ENCODE peak calls at places on chromosomes 13 and 19, in eight cellular contexts. I is CD4-positive, alpha-beta memory T cell; T is breast epithelium; S is heart right ventricle; U is transverse colon; P is right atrium auricular region; Z is H9; M is lung. X is an unnamed sample.
A peak's percentile ranks its signal among the peaks of the same experiment; 100 is the strongest.

GRCh38 chr19:6828306-6828697 is 55.8 kb downstream of the VAV1 start:
- DNase-seq in I (no peak), T (no peak), S (no peak), U (no peak), P (no peak), Z (peak; percentile 86), M (no peak), X (no peak)

GRCh38 chr13:84645196-84646071 is 763.2 kb upstream of the SLITRK1 start:
- DNase-seq in I (no peak), T (no peak), S (no peak), U (no peak), P (no peak), Z (no peak), M (no peak), X (no peak)

GRCh38 chr13:113224486-113224885 is 15.1 kb downstream of the CUL4A start:
- DNase-seq in I (no peak), T (no peak), S (peak; percentile 37), U (no peak), P (no peak), Z (no peak), M (no peak), X (peak; percentile 41)

GRCh38 chr13:30567072-30567471 is 50.6 kb upstream of the USPL1 start:
- DNase-seq in I (no peak), T (no peak), S (no peak), U (no peak), P (no peak), Z (no peak), M (no peak), X (no peak)

GRCh38 chr19:35856546-35857149 is at the start of gene KIRREL2:
- DNase-seq in I (no peak), T (no peak), S (no peak), U (no peak), P (no peak), Z (peak; percentile 69), M (no peak), X (peak; percentile 56)

GRCh38 chr19:4059931-4060620 is 6.6 kb downstream of the ZBTB7A start:
- DNase-seq in I (peak; percentile 46), T (no peak), S (peak; percentile 74), U (peak; percentile 90), P (no peak), Z (peak; percentile 32), M (no peak), X (peak; percentile 53)

GRCh38 chr19:10683582-10683981 is 17.7 kb upstream of the QTRT1 start:
- DNase-seq in I (no peak), T (no peak), S (no peak), U (no peak), P (no peak), Z (no peak), M (no peak), X (no peak)

GRCh38 chr19:54415901-54416621 is 797 bp downstream of the TTYH1 start:
- DNase-seq in I (no peak), T (no peak), S (no peak), U (no peak), P (no peak), Z (no peak), M (no peak), X (no peak)

GRCh38 chr19:53905787-53906186 is 3.3 kb upstream of the CACNG7 start:
- DNase-seq in I (no peak), T (no peak), S (no peak), U (no peak), P (no peak), Z (no peak), M (no peak), X (no peak)

GRCh38 chr13:109196896-109197295 is 567.5 kb downstream of the MYO16 start:
- DNase-seq in I (no peak), T (no peak), S (no peak), U (no peak), P (no peak), Z (peak; percentile 67), M (no peak), X (no peak)

GRCh38 chr19:40247735-40248262 is 21.3 kb upstream of the CCNP start:
- DNase-seq in I (no peak), T (no peak), S (no peak), U (no peak), P (no peak), Z (no peak), M (no peak), X (no peak)

GRCh38 chr13:21894703-21895699 is 224.1 kb downstream of the FGF9 start:
- DNase-seq in I (no peak), T (no peak), S (no peak), U (no peak), P (no peak), Z (peak; percentile 14), M (no peak), X (no peak)

GRCh38 chr13:31092631-31093030 is 69.1 kb downstream of the HSPH1 start:
- DNase-seq in I (no peak), T (no peak), S (no peak), U (no peak), P (no peak), Z (no peak), M (no peak), X (no peak)

GRCh38 chr19:47377801-47378200 is 28.7 kb downstream of the DHX34 start:
- DNase-seq in I (no peak), T (no peak), S (no peak), U (no peak), P (no peak), Z (no peak), M (no peak), X (peak; percentile 27)

GRCh38 chr19:46753420-46754155 is 7.3 kb upstream of the STRN4 start:
- DNase-seq in I (peak; percentile 62), T (no peak), S (no peak), U (peak; percentile 78), P (no peak), Z (peak; percentile 77), M (peak; percentile 62), X (peak; percentile 71)

GRCh38 chr13:106796280-106797047 is 228.5 kb upstream of the ARGLU1 start:
- DNase-seq in I (no peak), T (no peak), S (no peak), U (no peak), P (no peak), Z (peak; percentile 90), M (no peak), X (no peak)

GRCh38 chr13:30224732-30225131 is 82.6 kb downstream of the KATNAL1 start:
- DNase-seq in I (no peak), T (no peak), S (no peak), U (no peak), P (no peak), Z (no peak), M (no peak), X (no peak)

GRCh38 chr13:57632276-57633140 is 964 bp downstream of the PCDH17 start:
- DNase-seq in I (no peak), T (no peak), S (peak; percentile 7), U (no peak), P (no peak), Z (peak; percentile 64), M (no peak), X (peak; percentile 21)
- H3K4me1 ChIP-seq in I (peaks cover 27% of the 10 kb centered on the region), T (no peaks in the 10 kb centered on the region), S (peaks cover 17% of the 10 kb centered on the region), U (peaks cover 11% of the 10 kb centered on the region), P (no peaks in the 10 kb centered on the region), Z (no peaks in the 10 kb centered on the region), M (peaks cover 16% of the 10 kb centered on the region), X (peaks cover 44% of the 10 kb centered on the region)

GRCh38 chr13:77377016-77377415 is 50.1 kb upstream of the MYCBP2 start:
- DNase-seq in I (no peak), T (no peak), S (no peak), U (no peak), P (no peak), Z (no peak), M (no peak), X (no peak)
- H3K27ac ChIP-seq in I (no peak overlapping the region), T (no peak overlapping the region), S (no peak overlapping the region), U (no peak overlapping the region), P (no peak overlapping the region), Z (no peak overlapping the region), M (no peak overlapping the region), X (no peak overlapping the region)

DNA sequence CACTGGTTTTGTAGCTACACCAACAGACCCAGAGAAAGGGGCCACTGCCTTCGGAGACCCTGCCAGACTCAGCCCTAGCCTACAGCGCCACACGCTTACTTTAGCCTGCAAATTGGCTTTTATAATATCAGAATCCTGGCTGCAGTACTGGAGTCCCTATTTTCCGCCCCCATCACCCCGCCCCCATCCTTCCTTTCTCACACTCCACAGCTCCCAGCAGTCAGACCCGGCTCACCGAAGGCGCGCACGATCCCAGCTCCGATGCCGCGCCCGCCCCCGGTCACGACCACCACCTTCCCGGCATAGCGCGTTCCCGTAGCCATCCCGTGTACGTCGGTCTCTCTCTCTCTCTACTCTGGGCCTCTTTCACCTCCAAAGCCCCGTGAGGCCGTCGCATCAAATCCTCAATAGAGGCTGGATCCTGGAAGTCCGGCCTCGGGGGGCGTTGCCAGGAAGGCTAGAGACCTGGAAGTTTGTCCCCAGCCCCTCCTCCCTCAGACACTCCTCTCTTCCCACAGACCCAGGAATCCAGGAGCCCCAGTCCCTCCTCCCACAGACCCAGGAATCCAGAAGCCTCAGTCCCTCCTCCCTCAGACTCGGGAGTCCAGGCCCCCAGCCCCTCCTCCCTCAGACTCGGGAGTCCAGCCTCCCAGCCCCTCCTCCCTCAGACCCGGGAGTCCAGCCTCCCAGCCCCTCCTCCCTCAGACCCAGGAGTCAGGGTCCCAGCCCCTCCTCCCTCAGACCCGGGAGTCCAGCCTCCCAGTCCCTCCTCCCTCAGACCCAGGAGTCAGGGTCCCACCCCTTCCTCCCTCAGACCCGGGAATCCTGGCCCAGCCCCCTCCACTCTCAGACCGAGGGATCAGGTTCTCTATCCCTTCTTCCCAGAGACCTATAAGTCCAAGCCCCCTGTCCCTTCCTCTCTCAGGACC is at the start of gene HSD17B14:
- DNase-seq in I (no peak), T (peak; percentile 67), S (peak; percentile 36), U (peak; percentile 23), P (no peak), Z (peak; percentile 95), M (no peak), X (peak; percentile 23)
- H3K4me1 ChIP-seq in I (peaks cover 21% of the 10 kb centered on the region), T (no peaks in the 10 kb centered on the region), S (peaks cover 20% of the 10 kb centered on the region), U (peaks cover 10% of the 10 kb centered on the region), P (no peaks in the 10 kb centered on the region), Z (peaks cover 2% of the 10 kb centered on the region), M (no peaks in the 10 kb centered on the region), X (peaks cover 22% of the 10 kb centered on the region)

GRCh38 chr13:19607523-19608078 is 25.9 kb upstream of the MPHOSPH8 start:
- DNase-seq in I (no peak), T (no peak), S (no peak), U (no peak), P (peak; percentile 26), Z (no peak), M (no peak), X (no peak)

GRCh38 chr13:19605161-19605955 is 28.1 kb upstream of the MPHOSPH8 start:
- DNase-seq in I (no peak), T (no peak), S (no peak), U (no peak), P (peak; percentile 11), Z (no peak), M (no peak), X (no peak)

GRCh38 chr13:19604306-19604705 is 29.2 kb upstream of the MPHOSPH8 start:
- DNase-seq in I (no peak), T (no peak), S (no peak), U (no peak), P (no peak), Z (no peak), M (no peak), X (no peak)

GRCh38 chr13:19606737-19607136 is 26.7 kb upstream of the MPHOSPH8 start:
- DNase-seq in I (no peak), T (no peak), S (no peak), U (no peak), P (no peak), Z (no peak), M (no peak), X (no peak)

DNA sequence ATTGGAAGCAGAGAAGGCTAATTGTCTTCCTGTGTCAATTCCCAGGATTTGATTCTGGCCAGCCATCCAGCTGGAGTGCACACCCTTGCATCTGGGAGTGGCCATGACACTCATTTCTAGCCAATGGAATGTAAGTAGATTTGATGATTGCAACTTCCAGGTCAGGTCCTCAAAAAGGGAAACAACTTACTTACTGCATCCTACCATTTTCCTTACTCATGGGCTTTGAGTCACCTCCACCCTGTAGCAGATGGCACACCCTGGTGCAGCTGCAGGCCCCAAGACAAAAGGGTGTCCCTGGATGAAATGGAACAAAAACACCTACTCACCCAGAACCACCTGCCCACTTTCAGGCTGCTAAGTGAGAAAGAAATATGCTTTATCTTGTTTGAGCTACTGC is 27.3 kb upstream of the MPHOSPH8 start:
- DNase-seq in I (no peak), T (no peak), S (no peak), U (no peak), P (no peak), Z (no peak), M (no peak), X (no peak)
- H3K27ac ChIP-seq in I (no peak overlapping the region), T (no peak overlapping the region), S (no peak overlapping the region), U (no peak overlapping the region), P (no peak overlapping the region), Z (no peak overlapping the region), M (no peak overlapping the region), X (no peak overlapping the region)